ENCODE peak calls at places on chromosome 5, in five cellular contexts. S, X, G, Q and J are unnamed samples.

GRCh38 chr5:6570530-6570929 is 62.3 kb downstream of the NSUN2 start:
- DNase-seq in S (no peak), X (peak; percentile 25), G (no peak), Q (no peak), J (no peak)

GRCh38 chr5:68134669-68135313 is 80.8 kb upstream of the PIK3R1 start:
- DNase-seq in S (no peak), X (no peak), G (no peak), Q (no peak), J (no peak)

GRCh38 chr5:107873877-107874276 is 203.1 kb upstream of the EFNA5 start:
- DNase-seq in S (no peak), X (no peak), G (no peak), Q (no peak), J (no peak)

GRCh38 chr5:81750308-81751008 is 439 bp downstream of the SSBP2 start:
- DNase-seq in S (no peak), X (peak; percentile 73), G (peak; percentile 21), Q (no peak), J (no peak)

GRCh38 chr5:141753971-141754713 is 72.1 kb upstream of the ARAP3 start:
- DNase-seq in S (peak; percentile 57), X (no peak), G (peak; percentile 38), Q (peak; percentile 59), J (peak; percentile 55)

GRCh38 chr5:8773091-8773615 is 772.7 kb downstream of the SEMA5A start:
- DNase-seq in S (no peak), X (no peak), G (no peak), Q (no peak), J (no peak)

GRCh38 chr5:151278845-151279244 is 24.7 kb downstream of the SLC36A3 start:
- DNase-seq in S (no peak), X (no peak), G (no peak), Q (no peak), J (no peak)

GRCh38 chr5:37575541-37576489 is 196.7 kb downstream of the WDR70 start:
- DNase-seq in S (no peak), X (no peak), G (no peak), Q (no peak), J (no peak)

GRCh38 chr5:141969783-141970741 is 1.2 kb downstream of the RNF14 start:
- DNase-seq in S (peak; percentile 41), X (no peak), G (no peak), Q (no peak), J (peak; percentile 24)